ENCODE peak calls at places on chromosomes 1 and 21, in four cellular contexts. M, W, J and F are unnamed samples.

GRCh38 chr1:18217398-18218043 is 109.9 kb downstream of the IGSF21 start:
- DNase-seq in M (no peak), J (no peak), W (no peak), F (peak; percentile 24)

GRCh38 chr1:238484121-238484520 is 593.4 kb upstream of the ZP4 start:
- DNase-seq in J (no peak), W (no peak), M (no peak), F (no peak)

GRCh38 chr21:14737922-14738321 is 191.8 kb upstream of the SAMSN1 start:
- DNase-seq in W (peak; percentile 58), M (no peak), J (no peak), F (no peak)

GRCh38 chr1:198113302-198113701 is 43.5 kb upstream of the NEK7 start:
- DNase-seq in J (no peak), M (no peak), W (no peak), F (no peak)

GRCh38 chr1:201426395-201427310 is 5.1 kb upstream of the TNNI1 start:
- DNase-seq in J (peak; percentile 85), M (no peak), W (no peak), F (no peak)

GRCh38 chr1:53084589-53084971 is 22.6 kb downstream of the PODN start:
- DNase-seq in W (no peak), M (no peak), J (no peak), F (no peak)

GRCh38 chr1:155184835-155185782 is 11.5 kb downstream of the TRIM46 start:
- DNase-seq in W (no peak), M (no peak), J (peak; percentile 75), F (no peak)

GRCh38 chr1:94335950-94336349 is 82.2 kb upstream of the ABCD3 start:
- DNase-seq in W (peak; percentile 74), M (peak; percentile 83), J (no peak), F (no peak)

GRCh38 chr1:145918992-145919939 is 749 bp upstream of the PEX11B start:
- DNase-seq in J (peak; percentile 80), M (no peak), W (peak; percentile 52), F (peak; percentile 46)